ENCODE peak calls at places on chromosomes 16 and 17, in five cellular contexts. R, H, P, X and V are unnamed samples.

GRCh38 chr16:27642753-27643152 is 92.8 kb downstream of the KATNIP start:
- DNase-seq in P (no peak), R (peak; percentile 12), H (no peak), X (no peak), V (no peak)

GRCh38 chr16:21989141-21989540 is 11.8 kb downstream of the PDZD9 start:
- DNase-seq in X (no peak), R (peak; percentile 54), P (no peak), H (no peak), V (no peak)

GRCh38 chr17:79532107-79532790 is 78.6 kb downstream of the RBFOX3 start:
- DNase-seq in P (no peak), X (no peak), R (no peak), H (no peak), V (no peak)

GRCh38 chr17:43536236-43537088 is 9.7 kb downstream of the ETV4 start:
- DNase-seq in R (peak; percentile 79), P (no peak), X (no peak), H (no peak), V (no peak)

GRCh38 chr17:50260501-50260911 is 13.8 kb upstream of the TMEM92 start:
- DNase-seq in X (peak; percentile 23), R (no peak), H (no peak), P (no peak), V (no peak)

GRCh38 chr17:76219670-76220383 is 20.5 kb downstream of the RNF157 start:
- DNase-seq in H (no peak), X (no peak), P (peak; percentile 28), R (no peak), V (no peak)

GRCh38 chr17:63024716-63025115 is 58.7 kb downstream of the TANC2 start:
- DNase-seq in R (peak; percentile 81), X (no peak), P (no peak), H (no peak), V (no peak)

GRCh38 chr16:81997738-81998137 is 13.5 kb downstream of the SDR42E1 start:
- DNase-seq in H (no peak), P (no peak), X (peak; percentile 45), R (peak; percentile 92), V (no peak)

GRCh38 chr17:64064331-64064730 is 43.9 kb upstream of the ICAM2 start:
- DNase-seq in H (no peak), X (no peak), R (no peak), P (no peak), V (no peak)

GRCh38 chr16:73056911-73057310 is 9.0 kb upstream of the ZFHX3 start:
- DNase-seq in P (no peak), R (no peak), H (no peak), X (no peak), V (no peak)

GRCh38 chr17:3695129-3695722 is 729 bp downstream of the P2RX5 start:
- DNase-seq in R (no peak), P (no peak), H (no peak), X (no peak), V (no peak)

GRCh38 chr16:4496305-4496704 is 20.1 kb downstream of the HMOX2 start:
- DNase-seq in R (peak; percentile 51), H (no peak), X (no peak), P (no peak), V (no peak)

GRCh38 chr16:80015566-80015965 is 415.0 kb upstream of the MAF start:
- DNase-seq in H (no peak), X (no peak), P (no peak), R (peak; percentile 91), V (no peak)

GRCh38 chr16:25212636-25213035 is 4.1 kb upstream of the AQP8 start:
- DNase-seq in H (no peak), P (no peak), R (no peak), X (no peak), V (no peak)

GRCh38 chr16:68384293-68385255 is 63.7 kb downstream of the SMPD3 start:
- DNase-seq in X (no peak), P (no peak), R (no peak), H (no peak), V (no peak)

GRCh38 chr17:74860999-74861553 is 1.4 kb upstream of the GRIN2C start:
- DNase-seq in R (no peak), H (no peak), X (no peak), P (no peak), V (no peak)

GRCh38 chr16:9772526-9772925 is 409.7 kb downstream of the GRIN2A start:
- DNase-seq in H (no peak), X (no peak), P (no peak), R (no peak), V (no peak)

GRCh38 chr16:23302045-23302956 is at the start of gene SCNN1B:
- DNase-seq in P (peak; percentile 24), R (no peak), X (no peak), H (peak; percentile 11), V (no peak)

GRCh38 chr17:50181601-50182345 is 16.0 kb downstream of the SGCA start:
- DNase-seq in P (no peak), R (peak; percentile 90), X (no peak), H (no peak), V (no peak)

GRCh38 chr16:83272201-83272600 is 535.6 kb upstream of the HSBP1 start:
- DNase-seq in P (no peak), X (no peak), R (peak; percentile 66), H (no peak), V (no peak)

GRCh38 chr17:56604691-56605090 is 11.2 kb downstream of the NOG start:
- DNase-seq in R (peak; percentile 17), X (no peak), P (no peak), H (no peak), V (no peak)

DNA sequence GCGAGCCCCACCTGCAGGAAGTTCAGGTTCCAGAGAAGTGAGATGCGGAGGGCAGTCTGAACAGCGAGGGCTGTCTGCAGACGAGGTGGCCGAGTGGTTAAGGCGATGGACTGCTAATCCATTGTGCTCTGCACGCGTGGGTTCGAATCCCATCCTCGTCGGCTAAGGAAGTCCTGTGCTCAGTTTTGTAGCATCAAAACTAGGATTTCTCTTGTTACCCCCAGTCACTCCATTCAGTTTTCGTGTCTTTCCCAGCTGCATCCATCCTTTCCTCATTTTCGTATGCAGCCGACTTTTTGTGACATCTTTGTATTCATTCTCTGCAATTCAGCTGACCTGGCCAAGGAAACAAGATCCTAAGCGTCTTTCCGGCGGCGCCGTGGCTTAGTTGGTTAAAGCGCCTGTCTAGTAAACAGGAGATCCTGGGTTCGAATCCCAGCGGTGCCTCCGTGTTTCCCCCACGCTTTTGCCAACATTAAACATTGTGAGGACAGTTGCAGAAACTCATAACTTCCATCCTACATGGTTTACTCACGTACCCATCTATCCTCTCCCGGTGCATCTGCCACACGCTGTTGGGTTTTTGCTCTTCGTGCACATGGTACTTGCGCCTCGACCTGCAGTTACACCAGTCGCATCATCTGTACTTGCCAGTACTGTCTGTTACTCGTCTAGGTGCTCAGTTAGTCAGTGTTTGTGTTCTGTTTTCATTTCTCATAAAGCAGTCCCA is 3.0 kb downstream of the BORCS6 start:
- DNase-seq in R (peak; percentile 96), P (peak; percentile 93), H (peak; percentile 91), X (peak; percentile 97), V (peak; percentile 81)
- TF ChIP-seq CTCF in R (peak; percentile 52), P (no peak), H (no peak), X (peak; percentile 55), V (no peak)

DNA sequence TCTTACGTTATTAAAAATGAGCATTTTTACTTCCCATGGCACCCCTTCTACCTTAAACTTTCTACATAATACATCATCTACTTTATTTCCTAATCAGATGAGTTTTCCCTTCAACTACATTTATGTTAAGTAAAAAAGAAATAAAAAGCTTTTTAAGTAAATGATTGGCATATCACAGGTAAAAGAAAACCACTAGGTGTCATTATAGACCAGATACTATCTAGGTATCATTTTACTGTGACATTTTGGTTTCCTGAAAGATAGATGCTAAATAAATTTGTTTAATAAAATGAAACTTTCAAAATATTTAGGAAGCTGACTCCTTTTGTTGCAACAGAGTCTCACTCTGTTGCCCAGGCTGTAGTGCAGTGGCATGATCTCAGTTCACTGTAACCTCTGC is 3.8 kb upstream of the CMTM1 start:
- DNase-seq in R (no peak), H (no peak), X (no peak), P (no peak), V (no peak)
- TF ChIP-seq CTCF in R (no peak), H (no peak), X (peak; percentile 10), P (no peak), V (no peak)

GRCh38 chr17:81228834-81229665 is 6.3 kb upstream of the CEP131 start:
- DNase-seq in P (no peak), H (no peak), X (no peak), R (no peak), V (no peak)

GRCh38 chr17:81231121-81231645 is 7.7 kb downstream of the TEPSIN start:
- DNase-seq in P (no peak), R (no peak), X (no peak), H (no peak), V (no peak)

GRCh38 chr17:81229666-81229920 is 6.8 kb upstream of the CEP131 start:
- DNase-seq in X (no peak), P (no peak), R (no peak), H (no peak), V (no peak)

GRCh38 chr17:81231766-81232581 is 6.9 kb downstream of the TEPSIN start:
- DNase-seq in R (no peak), X (no peak), P (no peak), H (no peak), V (no peak)

DNA sequence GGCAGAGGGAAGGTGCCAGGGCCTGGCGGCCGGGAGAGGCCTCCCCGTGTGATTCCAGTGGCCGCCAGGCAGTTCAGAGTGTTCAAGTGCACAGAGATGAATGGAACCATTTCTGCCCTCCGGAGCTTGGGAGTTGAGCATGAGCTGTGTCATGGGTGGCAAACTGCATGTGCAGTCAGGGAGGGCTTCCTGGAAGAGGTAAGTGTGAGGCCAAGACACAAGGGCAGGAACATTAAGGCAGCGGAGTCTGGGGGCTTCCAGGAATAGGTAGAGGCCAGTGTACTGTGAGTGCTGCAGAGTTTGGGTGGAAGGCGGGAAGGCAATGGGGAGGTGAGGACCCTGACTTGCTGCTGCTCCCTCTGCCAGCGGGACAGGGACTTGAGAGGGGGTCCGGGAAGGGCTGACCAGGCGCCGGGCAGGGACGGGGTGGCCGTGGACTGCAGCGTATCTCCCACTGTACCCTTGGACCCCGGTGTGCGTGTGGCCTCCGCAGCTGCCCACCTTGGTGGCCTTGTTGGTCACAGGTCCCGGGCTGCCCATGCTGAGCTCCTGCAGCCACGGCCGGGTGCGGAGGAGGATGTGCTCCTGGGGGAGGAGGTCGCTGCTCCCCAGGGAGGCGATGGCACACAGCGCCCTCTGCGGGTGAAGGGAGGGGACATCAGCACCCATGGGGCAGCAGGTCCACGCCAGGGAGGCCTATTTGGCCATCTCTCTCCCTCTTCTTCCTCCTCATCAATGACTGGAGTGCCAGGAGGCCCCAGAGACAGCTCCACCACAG is 7.5 kb upstream of the CEP131 start:
- DNase-seq in R (no peak), H (no peak), X (no peak), P (no peak), V (no peak)
- TF ChIP-seq CTCF in R (no peak), H (peak; percentile 21), X (no peak), P (peak; percentile 44), V (no peak)

DNA sequence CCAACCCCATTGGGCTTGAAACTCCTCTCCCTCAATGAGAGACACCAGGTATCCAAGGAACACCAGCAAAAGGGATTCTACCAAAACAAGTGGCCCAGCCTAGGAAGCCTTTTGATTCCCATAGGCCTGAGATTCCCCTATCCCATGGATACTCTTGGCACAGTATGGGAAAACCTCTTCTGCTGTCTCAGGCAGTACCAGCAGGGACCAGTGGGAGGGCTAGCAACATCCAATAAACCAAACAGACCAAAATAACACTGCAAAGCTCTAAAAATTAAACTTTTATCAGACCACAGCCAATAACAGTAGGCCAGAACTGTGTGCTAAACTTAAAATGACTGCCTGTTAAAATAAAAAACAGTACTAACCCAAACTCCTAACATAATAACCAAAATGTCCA is 153.9 kb upstream of the CES5A start:
- DNase-seq in R (no peak), H (no peak), X (no peak), P (no peak), V (no peak)
- TF ChIP-seq CTCF in R (no peak), H (peak; percentile 24), X (no peak), P (peak; percentile 15), V (no peak)